ENCODE peak calls at places on chromosomes 4 and X, in six cellular contexts. M is HCT116, Y is Peyer's patch, X is SHP77, P is ACHN, R is body of pancreas. N is an unnamed sample.

GRCh38 chr4:1658581-1658980 is 25.5 kb downstream of the FAM53A start:
- DNase-seq in Y (no peak), P (no peak), R (no peak), M (no peak), X (no peak), N (no peak)

GRCh38 chr4:3123201-3123671 is 48.8 kb downstream of the HTT start:
- DNase-seq in Y (no peak), X (no peak), R (no peak), M (no peak), P (no peak), N (no peak)

GRCh38 chr4:7772708-7773385 is 166.8 kb downstream of the AFAP1 start:
- DNase-seq in Y (peak; percentile 82), X (no peak), M (no peak), R (no peak), P (no peak), N (peak; percentile 83)

GRCh38 chr4:90198086-90198847 is 71.1 kb downstream of the CCSER1 start:
- DNase-seq in P (no peak), X (no peak), M (no peak), R (no peak), Y (no peak), N (no peak)

GRCh38 chr4:4260185-4260751 is 12.2 kb upstream of the TMEM128 start:
- DNase-seq in R (no peak), X (peak; percentile 1), M (peak; percentile 74), P (peak; percentile 59), Y (no peak), N (no peak)

GRCh38 chr4:168505996-168506395 is 9.1 kb downstream of the PALLD start:
- DNase-seq in R (no peak), P (no peak), Y (no peak), M (no peak), X (no peak), N (no peak)

GRCh38 chr4:139611391-139611790 is 54.2 kb upstream of the MGST2 start:
- DNase-seq in P (no peak), R (no peak), X (no peak), Y (no peak), M (no peak), N (no peak)

GRCh38 chrX:108307408-108308085 is 130.7 kb downstream of the COL4A6 start:
- DNase-seq in R (no peak), P (no peak), Y (no peak), X (no peak), M (no peak), N (no peak)

GRCh38 chr4:11724731-11725130 is 296.0 kb upstream of the HS3ST1 start:
- DNase-seq in M (no peak), X (no peak), P (no peak), Y (no peak), R (no peak), N (no peak)

GRCh38 chrX:75276666-75277065 is 2.8 kb downstream of the UPRT start:
- DNase-seq in M (no peak), Y (no peak), X (no peak), R (no peak), P (peak; percentile 39), N (no peak)

GRCh38 chr4:128220286-128221235 is 67.1 kb downstream of the PGRMC2 start:
- DNase-seq in R (no peak), Y (no peak), M (peak; percentile 36), X (no peak), P (peak; percentile 61), N (no peak)

GRCh38 chrX:37922926-37923325 is 75.6 kb upstream of the DYNLT3 start:
- DNase-seq in P (no peak), R (peak; percentile 29), Y (peak; percentile 47), X (no peak), M (no peak), N (no peak)

GRCh38 chr4:1296324-1297022 is 6.8 kb downstream of the MAEA start:
- DNase-seq in P (no peak), X (no peak), R (no peak), Y (no peak), M (no peak), N (no peak)

GRCh38 chr4:168028568-168028967 is 63.8 kb upstream of the ANXA10 start:
- DNase-seq in M (peak; percentile 28), R (peak; percentile 46), Y (no peak), P (peak; percentile 28), X (no peak), N (no peak)

GRCh38 chr4:57122959-57123358 is 12.8 kb upstream of the IGFBP7 start:
- DNase-seq in P (no peak), Y (no peak), M (no peak), X (no peak), R (no peak), N (no peak)

GRCh38 chr4:74408639-74409038 is 36.3 kb upstream of the AREG start:
- DNase-seq in Y (no peak), M (no peak), P (peak; percentile 40), R (no peak), X (no peak), N (no peak)

GRCh38 chr4:6740347-6740746 is 24.4 kb downstream of the BLOC1S4 start:
- DNase-seq in Y (peak; percentile 34), P (no peak), X (no peak), R (no peak), M (no peak), N (no peak)

GRCh38 chr4:43512253-43512652 is 619.7 kb downstream of the GRXCR1 start:
- DNase-seq in P (no peak), M (no peak), R (no peak), X (no peak), Y (no peak), N (no peak)

GRCh38 chr4:165760182-165760581 is 112.9 kb upstream of the TLL1 start:
- DNase-seq in X (no peak), M (no peak), R (no peak), P (no peak), Y (no peak), N (no peak)

GRCh38 chr4:98110214-98110613 is 33.1 kb downstream of the STPG2 start:
- DNase-seq in Y (no peak), P (no peak), R (no peak), M (no peak), X (no peak), N (no peak)

GRCh38 chrX:151983186-151983585 is 8.7 kb upstream of the GABRE start:
- DNase-seq in X (no peak), M (no peak), Y (peak; percentile 51), R (no peak), P (no peak), N (no peak)

GRCh38 chr4:163167333-163167626 is 590 bp upstream of the NAF1 start:
- DNase-seq in X (no peak), Y (no peak), P (peak; percentile 5), M (no peak), R (no peak), N (peak; percentile 38)

GRCh38 chrX:88202149-88202548 is 544.9 kb upstream of the CPXCR1 start:
- DNase-seq in Y (no peak), P (no peak), M (no peak), X (no peak), R (no peak), N (no peak)

N was measured in mucosa of descending colon.